ENCODE peak calls at places on chromosomes 13 and 19, in nine cellular contexts. B is adrenal gland, A is PC-3, G is kidney, J is sigmoid colon, I is left ventricle myocardium inferior, C is brain microvascular endothelial cell, T is gastrocnemius medialis, U is heart right ventricle. N is an unnamed sample.
A peak's percentile ranks its signal among the peaks of the same experiment; 100 is the strongest.

GRCh38 chr19:48799358-48800300 is 11.2 kb downstream of the BCAT2 start:
- DNase-seq in B (no peak), A (no peak), G (no peak), J (no peak), I (no peak), C (no peak), T (no peak), U (no peak), N (no peak)

GRCh38 chr13:77381059-77381458 is 54.2 kb upstream of the MYCBP2 start:
- DNase-seq in B (no peak), A (no peak), G (no peak), J (no peak), I (no peak), C (no peak), T (no peak), U (no peak), N (no peak)

GRCh38 chr19:40605201-40605971 is 4.2 kb downstream of the LTBP4 start:
- DNase-seq in B (peak; percentile 73), A (peak; percentile 83), G (peak; percentile 95), J (peak; percentile 86), I (peak; percentile 72), C (peak; percentile 30), T (peak; percentile 63), U (peak; percentile 76), N (no peak)

GRCh38 chr13:86976521-86977324 is 694.4 kb upstream of the SLITRK5 start:
- DNase-seq in B (no peak), A (peak; percentile 4), G (no peak), J (no peak), I (no peak), C (no peak), T (no peak), U (no peak), N (no peak)

GRCh38 chr19:33302974-33303790 is 848 bp upstream of the CEBPA start:
- DNase-seq in B (peak; percentile 56), A (peak; percentile 32), G (peak; percentile 86), J (peak; percentile 81), I (peak; percentile 57), C (peak; percentile 15), T (no peak), U (peak; percentile 58), N (no peak)

GRCh38 chr13:112346899-112347229 is 29.3 kb upstream of the SPACA7 start:
- DNase-seq in B (no peak), A (no peak), G (no peak), J (no peak), I (no peak), C (no peak), T (no peak), U (no peak), N (no peak)

GRCh38 chr13:48249018-48249417 is 16.0 kb downstream of the ITM2B start:
- DNase-seq in B (no peak), A (no peak), G (no peak), J (no peak), I (no peak), C (no peak), T (no peak), U (no peak), N (no peak)

GRCh38 chr13:101291216-101291615 is 125.1 kb downstream of the NALCN start:
- DNase-seq in B (no peak), A (no peak), G (no peak), J (no peak), I (no peak), C (no peak), T (no peak), U (no peak), N (no peak)

GRCh38 chr19:44848036-44848804 is 2.1 kb downstream of the NECTIN2 start:
- DNase-seq in B (peak; percentile 75), A (peak; percentile 30), G (no peak), J (peak; percentile 75), I (no peak), C (peak; percentile 49), T (no peak), U (peak; percentile 26), N (no peak)

GRCh38 chr19:31350693-31351211 is 1.5 kb upstream of the TSHZ3 start:
- DNase-seq in B (no peak), A (peak; percentile 22), G (peak; percentile 84), J (no peak), I (peak; percentile 68), C (peak; percentile 22), T (no peak), U (peak; percentile 66), N (no peak)

GRCh38 chr13:99496322-99497142 is 4.7 kb upstream of the TM9SF2 start:
- DNase-seq in B (peak; percentile 91), A (no peak), G (peak; percentile 66), J (peak; percentile 84), I (peak; percentile 35), C (peak; percentile 9), T (peak; percentile 50), U (peak; percentile 21), N (no peak)

GRCh38 chr19:54281008-54281728 is at the start of gene LILRB2:
- DNase-seq in B (peak; percentile 42), A (no peak), G (no peak), J (peak; percentile 44), I (no peak), C (no peak), T (no peak), U (no peak), N (no peak)
- H3K4me3 ChIP-seq in B (no peak within 1 kb of the TSS), A (no peak within 1 kb of the TSS), G (no peak within 1 kb of the TSS), J (no peak within 1 kb of the TSS), I (peak within 1 kb of the TSS; percentile 33), C (no peak within 1 kb of the TSS), T (no peak within 1 kb of the TSS), U (no peak within 1 kb of the TSS), N (no peak within 1 kb of the TSS)

DNA sequence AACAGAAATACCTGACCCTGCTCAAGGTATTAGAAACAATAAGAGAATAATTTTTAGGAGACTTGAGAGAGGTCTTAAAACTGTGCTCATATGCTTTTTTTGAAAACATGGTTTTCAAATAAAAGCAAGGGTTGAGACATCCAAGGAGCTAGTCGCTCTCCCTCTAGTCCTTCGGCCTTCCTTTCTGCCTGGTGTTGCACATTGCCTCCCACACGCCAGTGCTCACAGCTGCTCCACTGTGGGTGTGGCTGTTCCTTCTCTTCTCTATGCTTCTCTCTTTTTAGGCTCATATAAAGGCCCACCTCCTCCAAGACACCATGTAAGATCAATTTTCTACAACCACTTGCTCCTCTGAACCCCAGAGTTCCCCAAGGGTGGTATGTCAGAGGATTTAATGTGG is 352.6 kb downstream of the ENOX1 start:
- DNase-seq in B (no peak), A (no peak), G (no peak), J (no peak), I (peak; percentile 28), C (no peak), T (peak; percentile 17), U (no peak), N (no peak)
- H3K27ac ChIP-seq in B (no peak overlapping the region), A (peak overlapping the region; percentile 8), G (no peak overlapping the region), J (no peak overlapping the region), I (peak overlapping the region; percentile 41), C (no peak overlapping the region), T (peak overlapping the region; percentile 80), U (no peak overlapping the region), N (no peak overlapping the region)

GRCh38 chr19:1131718-1132552 is 28.1 kb downstream of the GPX4 start:
- DNase-seq in B (peak; percentile 92), A (no peak), G (peak; percentile 98), J (peak; percentile 91), I (peak; percentile 86), C (peak; percentile 70), T (peak; percentile 53), U (peak; percentile 83), N (peak; percentile 43)

GRCh38 chr19:1130801-1131717 is 27.3 kb downstream of the GPX4 start:
- DNase-seq in B (no peak), A (no peak), G (no peak), J (no peak), I (no peak), C (no peak), T (no peak), U (no peak), N (no peak)

GRCh38 chr19:1133471-1133929 is 29.7 kb downstream of the GPX4 start:
- DNase-seq in B (no peak), A (no peak), G (no peak), J (no peak), I (no peak), C (no peak), T (no peak), U (no peak), N (no peak)

GRCh38 chr19:1134431-1134830 is 30.6 kb downstream of the GPX4 start:
- DNase-seq in B (peak; percentile 73), A (no peak), G (no peak), J (no peak), I (no peak), C (no peak), T (no peak), U (no peak), N (no peak)

DNA sequence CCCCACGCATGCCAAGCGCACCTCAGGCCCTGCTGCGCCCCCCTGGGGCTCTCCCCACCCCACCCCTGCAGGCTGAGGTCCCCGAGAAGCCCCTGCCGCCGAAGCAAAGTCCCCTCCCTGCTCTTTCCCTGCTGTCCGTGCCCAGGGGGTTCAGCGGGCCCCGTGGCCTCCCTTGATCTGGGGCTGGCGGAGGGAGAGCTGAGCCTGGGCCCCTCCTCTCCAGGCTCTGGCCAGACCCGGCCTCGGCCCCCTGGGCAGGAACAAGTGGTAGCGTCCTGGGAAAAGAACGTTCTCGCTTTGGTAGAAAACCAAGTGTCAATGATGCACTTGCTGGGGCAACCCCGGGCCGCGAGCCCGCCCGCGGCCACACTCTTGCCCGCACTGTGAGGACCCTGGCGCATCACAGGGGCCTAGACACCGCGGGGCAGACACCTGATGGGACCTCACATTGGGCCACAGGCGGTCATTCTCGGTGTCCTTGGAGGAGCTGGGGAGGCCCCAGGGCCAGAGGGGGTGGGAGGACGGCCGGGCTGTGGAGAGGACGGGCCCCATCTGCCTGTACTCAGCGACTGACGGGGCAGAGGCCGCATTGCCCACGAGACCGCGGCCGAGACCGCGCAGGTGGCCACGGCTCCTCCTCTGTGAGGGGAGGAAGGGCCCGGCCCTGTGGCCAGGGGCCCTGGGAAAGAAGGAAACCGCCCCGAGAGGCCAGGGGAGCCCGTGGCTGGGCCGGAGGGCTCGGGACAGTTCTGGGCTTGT is 29.0 kb downstream of the GPX4 start:
- DNase-seq in B (no peak), A (no peak), G (no peak), J (no peak), I (no peak), C (no peak), T (no peak), U (no peak), N (no peak)
- H3K4me3 ChIP-seq in B (peak overlapping the region; percentile 26), A (no peak overlapping the region), G (peak overlapping the region; percentile 9), J (peak overlapping the region; percentile 55), I (peak overlapping the region; percentile 79), C (peak overlapping the region; percentile 75), T (peak overlapping the region; percentile 69), U (peak overlapping the region; percentile 77), N (peak overlapping the region; percentile 71)

DNA sequence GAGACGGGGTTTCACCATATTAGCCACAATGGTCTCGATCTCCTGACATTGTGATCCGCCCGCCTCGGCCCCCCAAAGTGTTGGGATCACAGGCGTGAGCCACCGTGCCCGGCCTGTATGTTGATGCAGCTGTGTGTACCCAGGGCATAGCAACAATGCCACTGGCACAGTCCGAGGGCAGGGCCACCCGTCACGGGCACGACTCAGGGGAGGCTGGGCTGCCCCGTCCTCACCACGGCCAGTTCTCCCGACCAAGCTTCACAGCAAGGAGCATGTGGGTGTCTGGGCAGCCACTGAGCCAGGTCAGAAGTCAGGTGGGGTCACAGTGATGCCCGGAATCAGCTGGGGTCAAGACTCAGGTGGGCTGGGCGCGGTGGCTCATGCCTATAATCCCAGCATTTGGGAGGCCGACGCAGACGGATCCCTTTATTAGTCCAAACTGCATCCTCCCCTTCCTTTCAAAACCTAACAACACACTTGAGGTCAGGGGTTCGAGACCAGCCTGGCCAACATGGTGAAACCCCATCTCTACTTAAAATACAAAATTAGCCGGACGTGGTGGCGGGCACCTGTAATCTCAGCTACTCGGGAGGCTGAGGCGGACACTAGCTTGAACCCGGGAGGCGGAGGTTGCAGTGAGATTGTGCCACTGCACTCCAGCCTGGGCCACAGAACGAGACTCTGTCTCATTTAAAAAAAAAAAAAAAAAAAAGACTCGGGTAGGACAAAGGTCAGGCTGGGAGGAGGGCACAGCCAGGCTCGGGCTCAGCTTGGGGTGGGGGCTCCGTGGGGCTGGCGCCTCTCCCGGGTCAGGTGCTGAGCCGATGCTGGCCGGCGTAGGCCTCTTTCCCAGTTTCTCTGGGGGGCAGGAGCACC is 1.2 kb upstream of the CDC34 start:
- DNase-seq in B (no peak), A (no peak), G (peak; percentile 77), J (peak; percentile 64), I (no peak), C (no peak), T (no peak), U (no peak), N (no peak)
- H3K27ac ChIP-seq in B (peak overlapping the region; percentile 93), A (peak overlapping the region; percentile 32), G (peak overlapping the region; percentile 91), J (peak overlapping the region; percentile 100), I (peak overlapping the region; percentile 99), C (no peak overlapping the region), T (peak overlapping the region; percentile 99), U (peak overlapping the region; percentile 98), N (peak overlapping the region; percentile 57)